ENCODE peak calls at places on chromosomes 4 and X, in four cellular contexts. One of them, this sample, is unnamed.

GRCh38 chrX:46713672-46714487 is 45.0 kb downstream of the SLC9A7 start:
- DNase-seq in fibroblast of mammary gland: no peak
- DNase-seq in brain microvascular endothelial cell: no peak
- DNase-seq in fibroblast of pulmonary artery: no peak
- DNase-seq in this sample: no peak

GRCh38 chr4:2249526-2249991 is 7.6 kb upstream of the HAUS3 start:
- DNase-seq in fibroblast of mammary gland: no peak
- DNase-seq in brain microvascular endothelial cell: no peak
- DNase-seq in fibroblast of pulmonary artery: no peak
- DNase-seq in this sample: no peak

GRCh38 chr4:73836373-73837269 is at the start of gene CXCL6:
- DNase-seq in fibroblast of mammary gland: no peak
- DNase-seq in brain microvascular endothelial cell: no peak
- DNase-seq in fibroblast of pulmonary artery: peak
- DNase-seq in this sample: peak

GRCh38 chrX:28189011-28189410 is 207.8 kb upstream of the DCAF8L1 start:
- DNase-seq in fibroblast of mammary gland: peak
- DNase-seq in brain microvascular endothelial cell: peak
- DNase-seq in fibroblast of pulmonary artery: peak
- DNase-seq in this sample: no peak

GRCh38 chrX:69038188-69038587 is 127.1 kb downstream of the PJA1 start:
- DNase-seq in fibroblast of mammary gland: no peak
- DNase-seq in brain microvascular endothelial cell: no peak
- DNase-seq in fibroblast of pulmonary artery: no peak
- DNase-seq in this sample: no peak

GRCh38 chr4:57424231-57424897 is 314.2 kb upstream of the IGFBP7 start:
- DNase-seq in fibroblast of mammary gland: peak
- DNase-seq in brain microvascular endothelial cell: peak
- DNase-seq in fibroblast of pulmonary artery: peak
- DNase-seq in this sample: peak

GRCh38 chr4:74598611-74599325 is 153.8 kb downstream of the AREG start:
- DNase-seq in fibroblast of mammary gland: no peak
- DNase-seq in brain microvascular endothelial cell: no peak
- DNase-seq in fibroblast of pulmonary artery: peak
- DNase-seq in this sample: no peak

GRCh38 chr4:80500593-80500992 is 165.1 kb downstream of the CFAP299 start:
- DNase-seq in fibroblast of mammary gland: peak
- DNase-seq in brain microvascular endothelial cell: no peak
- DNase-seq in fibroblast of pulmonary artery: peak
- DNase-seq in this sample: no peak

GRCh38 chr4:163542275-163542674 is 47.8 kb downstream of the TMA16 start:
- DNase-seq in fibroblast of mammary gland: peak
- DNase-seq in brain microvascular endothelial cell: peak
- DNase-seq in fibroblast of pulmonary artery: peak
- DNase-seq in this sample: peak

GRCh38 chrX:11629593-11630211 is 36.0 kb downstream of the ARHGAP6 start:
- DNase-seq in fibroblast of mammary gland: peak
- DNase-seq in brain microvascular endothelial cell: peak
- DNase-seq in fibroblast of pulmonary artery: peak
- DNase-seq in this sample: peak

GRCh38 chr4:159169414-159169813 is 66.5 kb downstream of the RAPGEF2 start:
- DNase-seq in fibroblast of mammary gland: no peak
- DNase-seq in brain microvascular endothelial cell: no peak
- DNase-seq in fibroblast of pulmonary artery: no peak
- DNase-seq in this sample: no peak

GRCh38 chr4:182938213-182938645 is 21.0 kb upstream of the DCTD start:
- DNase-seq in fibroblast of mammary gland: peak
- DNase-seq in brain microvascular endothelial cell: no peak
- DNase-seq in fibroblast of pulmonary artery: peak
- DNase-seq in this sample: peak

GRCh38 chr4:3318561-3319021 is 25.8 kb downstream of the RGS12 start:
- DNase-seq in fibroblast of mammary gland: no peak
- DNase-seq in brain microvascular endothelial cell: no peak
- DNase-seq in fibroblast of pulmonary artery: no peak
- DNase-seq in this sample: no peak

GRCh38 chr4:3322059-3322550 is 29.3 kb downstream of the RGS12 start:
- DNase-seq in fibroblast of mammary gland: peak
- DNase-seq in brain microvascular endothelial cell: peak
- DNase-seq in fibroblast of pulmonary artery: peak
- DNase-seq in this sample: no peak

GRCh38 chr4:3321295-3321889 is 28.6 kb downstream of the RGS12 start:
- DNase-seq in fibroblast of mammary gland: peak
- DNase-seq in brain microvascular endothelial cell: no peak
- DNase-seq in fibroblast of pulmonary artery: no peak
- DNase-seq in this sample: no peak

GRCh38 chr4:3323071-3323481 is 30.3 kb downstream of the RGS12 start:
- DNase-seq in fibroblast of mammary gland: no peak
- DNase-seq in brain microvascular endothelial cell: no peak
- DNase-seq in fibroblast of pulmonary artery: no peak
- DNase-seq in this sample: no peak

DNA sequence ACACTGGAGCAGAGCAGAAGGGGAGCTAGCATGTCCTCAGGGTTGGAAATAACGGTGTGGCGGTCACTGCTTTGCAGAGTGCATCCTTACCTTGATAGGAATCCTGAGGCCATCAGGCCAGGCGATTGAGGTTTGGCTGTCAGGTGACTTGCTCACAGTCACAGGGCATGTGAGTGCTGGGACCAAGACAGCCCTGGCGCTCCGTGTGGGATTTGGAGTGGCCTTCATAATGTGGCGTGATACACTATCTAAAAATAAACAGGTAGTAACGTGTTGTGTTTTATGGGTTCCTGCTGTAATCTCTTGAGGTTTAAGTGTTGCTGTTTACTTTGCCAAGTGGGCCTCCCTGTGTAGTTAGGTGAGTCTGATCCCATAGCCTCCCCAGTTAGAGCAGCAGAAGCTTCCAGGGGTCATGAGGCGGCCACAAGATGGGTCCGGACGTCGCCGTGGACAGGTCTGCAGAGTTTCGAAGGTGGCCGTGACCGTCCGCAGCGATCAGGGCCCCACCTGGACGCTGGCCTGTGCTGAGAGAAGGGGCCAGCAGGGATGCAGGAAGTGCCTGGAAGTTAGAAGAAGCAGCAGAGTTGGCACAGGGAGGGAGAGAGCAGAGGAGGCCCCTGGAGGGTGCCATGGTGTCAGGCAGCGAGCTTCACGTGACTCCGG is 27.7 kb downstream of the RGS12 start:
- DNase-seq in fibroblast of mammary gland: no peak
- DNase-seq in brain microvascular endothelial cell: no peak
- DNase-seq in fibroblast of pulmonary artery: no peak
- DNase-seq in this sample: no peak
- H3K4me3 ChIP-seq in fibroblast of mammary gland: no peak
- H3K4me3 ChIP-seq in brain microvascular endothelial cell: no peak
- H3K4me3 ChIP-seq in fibroblast of pulmonary artery: no peak
- H3K4me3 ChIP-seq in this sample: no peak

GRCh38 chr4:40309250-40309774 is 25.8 kb upstream of the CHRNA9 start:
- DNase-seq in fibroblast of mammary gland: peak
- DNase-seq in brain microvascular endothelial cell: peak
- DNase-seq in fibroblast of pulmonary artery: peak
- DNase-seq in this sample: peak

GRCh38 chr4:40306991-40307390 is 28.1 kb upstream of the CHRNA9 start:
- DNase-seq in fibroblast of mammary gland: no peak
- DNase-seq in brain microvascular endothelial cell: no peak
- DNase-seq in fibroblast of pulmonary artery: no peak
- DNase-seq in this sample: no peak

GRCh38 chr4:40306203-40306602 is 28.9 kb upstream of the CHRNA9 start:
- DNase-seq in fibroblast of mammary gland: no peak
- DNase-seq in brain microvascular endothelial cell: no peak
- DNase-seq in fibroblast of pulmonary artery: no peak
- DNase-seq in this sample: no peak

GRCh38 chr4:40308528-40309122 is 26.5 kb upstream of the CHRNA9 start:
- DNase-seq in fibroblast of mammary gland: no peak
- DNase-seq in brain microvascular endothelial cell: no peak
- DNase-seq in fibroblast of pulmonary artery: no peak
- DNase-seq in this sample: no peak

GRCh38 chr4:40307627-40308497 is 27.3 kb upstream of the CHRNA9 start:
- DNase-seq in fibroblast of mammary gland: no peak
- DNase-seq in brain microvascular endothelial cell: no peak
- DNase-seq in fibroblast of pulmonary artery: no peak
- DNase-seq in this sample: no peak
- H3K4me3 ChIP-seq in fibroblast of mammary gland: no peak
- H3K4me3 ChIP-seq in brain microvascular endothelial cell: no peak
- H3K4me3 ChIP-seq in fibroblast of pulmonary artery: no peak
- H3K4me3 ChIP-seq in this sample: no peak

DNA sequence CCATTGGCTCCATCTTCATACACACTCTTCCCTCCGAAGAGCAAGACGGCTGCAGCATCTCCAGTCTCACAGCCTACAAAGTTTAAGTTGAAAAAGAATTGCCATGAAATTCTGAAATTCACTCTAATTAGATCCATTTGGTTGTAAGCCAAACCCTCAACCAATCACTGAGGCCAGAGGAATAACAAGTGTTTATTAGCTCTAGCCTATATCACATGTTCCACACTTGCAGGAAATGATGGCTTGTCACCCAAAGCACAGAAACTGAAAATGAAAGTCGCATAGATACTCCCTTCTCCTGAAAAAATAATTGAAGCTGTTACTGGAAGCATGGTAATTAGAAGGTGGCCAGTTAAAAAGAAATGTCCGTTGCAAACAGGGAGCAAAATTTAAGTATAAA is 1071.8 kb downstream of the CCSER1 start:
- DNase-seq in fibroblast of mammary gland: no peak
- DNase-seq in brain microvascular endothelial cell: no peak
- DNase-seq in fibroblast of pulmonary artery: no peak
- DNase-seq in this sample: no peak
- H3K4me3 ChIP-seq in fibroblast of mammary gland: no peak
- H3K4me3 ChIP-seq in brain microvascular endothelial cell: no peak
- H3K4me3 ChIP-seq in fibroblast of pulmonary artery: no peak
- H3K4me3 ChIP-seq in this sample: peak

GRCh38 chrX:73849054-73849453 is 286.1 kb downstream of the CHIC1 start:
- DNase-seq in fibroblast of mammary gland: no peak
- DNase-seq in brain microvascular endothelial cell: no peak
- DNase-seq in fibroblast of pulmonary artery: no peak
- DNase-seq in this sample: no peak
- H3K4me3 ChIP-seq in fibroblast of mammary gland: peak
- H3K4me3 ChIP-seq in brain microvascular endothelial cell: peak
- H3K4me3 ChIP-seq in fibroblast of pulmonary artery: no peak
- H3K4me3 ChIP-seq in this sample: no peak

DNA sequence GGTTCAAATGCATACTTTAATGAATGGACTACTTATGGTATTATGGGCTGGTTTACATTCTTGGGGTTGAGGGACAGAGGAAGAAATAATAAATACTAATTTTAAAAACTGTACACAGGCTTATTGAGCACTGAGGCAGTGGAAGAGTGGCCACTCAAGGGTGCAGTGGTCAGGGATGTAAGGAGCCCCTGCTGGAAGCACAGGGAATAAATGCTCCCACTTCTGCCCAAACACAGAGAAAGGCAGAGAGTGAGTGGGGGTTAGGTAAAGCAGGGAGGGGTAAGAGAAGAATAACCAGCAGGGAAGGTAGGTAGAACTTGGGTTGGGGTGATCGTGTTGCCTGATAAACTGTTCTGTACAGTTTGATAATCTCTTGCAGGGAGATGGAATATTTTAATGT is 60.0 kb downstream of the GAB1 start:
- DNase-seq in fibroblast of mammary gland: no peak
- DNase-seq in brain microvascular endothelial cell: no peak
- DNase-seq in fibroblast of pulmonary artery: no peak
- DNase-seq in this sample: no peak
- H3K4me3 ChIP-seq in fibroblast of mammary gland: no peak
- H3K4me3 ChIP-seq in brain microvascular endothelial cell: no peak
- H3K4me3 ChIP-seq in fibroblast of pulmonary artery: no peak
- H3K4me3 ChIP-seq in this sample: no peak

GRCh38 chrX:646796-647195 is 16.2 kb downstream of the SHOX start:
- DNase-seq in fibroblast of mammary gland: no peak
- DNase-seq in brain microvascular endothelial cell: no peak
- DNase-seq in fibroblast of pulmonary artery: no peak
- DNase-seq in this sample: no peak

GRCh38 chrX:644304-645023 is 13.9 kb downstream of the SHOX start:
- DNase-seq in fibroblast of mammary gland: no peak
- DNase-seq in brain microvascular endothelial cell: no peak
- DNase-seq in fibroblast of pulmonary artery: no peak
- DNase-seq in this sample: no peak

GRCh38 chrX:646228-646495 is 15.6 kb downstream of the SHOX start:
- DNase-seq in fibroblast of mammary gland: no peak
- DNase-seq in brain microvascular endothelial cell: no peak
- DNase-seq in fibroblast of pulmonary artery: no peak
- DNase-seq in this sample: no peak

GRCh38 chrX:643911-644303 is 13.3 kb downstream of the SHOX start:
- DNase-seq in fibroblast of mammary gland: no peak
- DNase-seq in brain microvascular endothelial cell: no peak
- DNase-seq in fibroblast of pulmonary artery: no peak
- DNase-seq in this sample: no peak

DNA sequence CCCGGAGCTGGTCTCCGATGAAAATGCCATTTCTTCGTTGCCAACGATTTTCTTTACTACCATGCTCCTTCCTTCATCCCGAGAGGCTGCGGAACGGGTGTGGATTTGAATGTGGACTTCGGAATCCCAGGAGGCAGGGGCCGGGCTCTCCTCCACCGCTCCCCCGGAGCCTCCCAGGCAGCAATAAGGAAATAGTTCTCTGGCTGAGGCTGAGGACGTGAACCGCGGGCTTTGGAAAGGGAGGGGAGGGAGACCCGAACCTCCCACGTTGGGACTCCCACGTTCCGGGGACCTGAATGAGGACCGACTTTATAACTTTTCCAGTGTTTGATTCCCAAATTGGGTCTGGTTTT is 14.4 kb downstream of the SHOX start:
- DNase-seq in fibroblast of mammary gland: no peak
- DNase-seq in brain microvascular endothelial cell: no peak
- DNase-seq in fibroblast of pulmonary artery: no peak
- DNase-seq in this sample: no peak
- H3K4me3 ChIP-seq in fibroblast of mammary gland: no peak
- H3K4me3 ChIP-seq in brain microvascular endothelial cell: no peak
- H3K4me3 ChIP-seq in fibroblast of pulmonary artery: no peak
- H3K4me3 ChIP-seq in this sample: no peak

GRCh38 chrX:102548231-102548630 is 31.7 kb upstream of the TMSB15A start:
- DNase-seq in fibroblast of mammary gland: no peak
- DNase-seq in brain microvascular endothelial cell: no peak
- DNase-seq in fibroblast of pulmonary artery: no peak
- DNase-seq in this sample: no peak

DNA sequence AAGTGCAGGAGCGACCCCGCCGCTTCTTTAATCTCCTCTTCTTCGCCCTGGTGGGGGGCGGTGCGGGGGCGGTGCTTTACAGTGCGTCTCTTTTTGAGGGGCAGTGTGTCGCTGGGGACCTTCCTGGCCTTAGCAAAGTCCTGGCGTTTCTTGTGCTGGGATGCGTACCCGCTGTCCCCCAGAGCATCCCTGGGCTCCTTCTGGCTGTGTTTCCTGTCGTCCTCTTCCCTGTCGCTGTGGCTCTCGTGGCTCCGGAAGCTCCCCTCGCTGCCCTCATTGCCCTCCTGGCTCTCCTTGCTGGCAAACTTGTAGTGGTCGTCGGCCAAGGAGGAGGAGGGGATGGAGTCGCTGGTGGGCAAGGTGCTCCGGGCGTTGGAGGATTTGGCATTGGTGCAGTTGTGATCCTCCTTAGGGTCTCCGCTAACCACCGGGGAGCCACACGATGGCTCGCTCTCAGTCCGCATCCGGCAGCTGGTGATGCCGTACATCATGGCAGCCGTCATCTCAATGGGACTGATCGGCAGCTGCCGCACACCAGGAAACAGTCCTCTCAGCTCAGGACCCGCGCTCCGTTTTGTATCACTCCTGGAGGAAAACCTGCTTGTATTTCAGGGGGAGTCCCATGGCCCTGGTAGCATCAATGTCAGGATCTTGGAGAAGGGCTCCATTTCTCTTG is 30.4 kb upstream of the TMSB15A start:
- DNase-seq in fibroblast of mammary gland: no peak
- DNase-seq in brain microvascular endothelial cell: no peak
- DNase-seq in fibroblast of pulmonary artery: no peak
- DNase-seq in this sample: no peak
- H3K4me3 ChIP-seq in fibroblast of mammary gland: peak
- H3K4me3 ChIP-seq in brain microvascular endothelial cell: peak
- H3K4me3 ChIP-seq in fibroblast of pulmonary artery: peak
- H3K4me3 ChIP-seq in this sample: peak

GRCh38 chrX:40644821-40645358 is 2.5 kb downstream of the CXorf38 start:
- DNase-seq in fibroblast of mammary gland: peak
- DNase-seq in brain microvascular endothelial cell: peak
- DNase-seq in fibroblast of pulmonary artery: peak
- DNase-seq in this sample: peak
- H3K4me3 ChIP-seq in fibroblast of mammary gland: peak
- H3K4me3 ChIP-seq in brain microvascular endothelial cell: peak
- H3K4me3 ChIP-seq in fibroblast of pulmonary artery: peak
- H3K4me3 ChIP-seq in this sample: peak

This sample was measured in MG63.